ENCODE peak calls at places on chromosome 2, in four cellular contexts. P is activated T-cell treated with anti-CD3 and anti-CD28 coated beads, Interleukin-2, amount 50 U/mL, for 1 hour; D is hypothalamus; G is Calu3. O is an unnamed sample.

GRCh38 chr2:150303281-150303680 is 184.2 kb downstream of the RND3 start:
- DNase-seq in P (no peak), G (no peak), D (no peak), O (no peak)

GRCh38 chr2:240963376-240964220 is 34.8 kb upstream of the SNED1 start:
- DNase-seq in P (peak; percentile 13), D (no peak), G (no peak), O (no peak)

GRCh38 chr2:88549616-88550292 is 77.5 kb downstream of the EIF2AK3 start:
- DNase-seq in P (no peak), G (no peak), D (no peak), O (no peak)

GRCh38 chr2:109289011-109289410 is 160.0 kb downstream of the SH3RF3 start:
- DNase-seq in P (no peak), D (no peak), G (no peak), O (no peak)

GRCh38 chr2:240922982-240923537 is 16.9 kb downstream of the CROCC2 start:
- DNase-seq in P (peak; percentile 13), D (no peak), G (peak; percentile 0), O (peak; percentile 6)

GRCh38 chr2:136129601-136130000 is 11.7 kb upstream of the CXCR4 start:
- DNase-seq in P (no peak), D (no peak), G (no peak), O (no peak)

GRCh38 chr2:146540271-146540932 is 1304.4 kb upstream of the ACVR2A start:
- DNase-seq in P (no peak), G (no peak), D (no peak), O (no peak)

GRCh38 chr2:124027182-124027581 is 2.1 kb downstream of the CNTNAP5 start:
- DNase-seq in D (peak; percentile 5), G (peak; percentile 14), P (no peak), O (peak; percentile 56)

GRCh38 chr2:54122939-54123338 is 7.5 kb downstream of the ACYP2 start:
- DNase-seq in D (no peak), P (no peak), G (peak; percentile 15), O (no peak)

GRCh38 chr2:54535599-54536195 is 79.6 kb downstream of the SPTBN1 start:
- DNase-seq in G (no peak), D (peak; percentile 9), P (no peak), O (no peak)

GRCh38 chr2:153497938-153498629 is 19.5 kb upstream of the RPRM start:
- DNase-seq in D (no peak), G (no peak), P (no peak), O (no peak)

GRCh38 chr2:147247749-147248148 is 597.1 kb upstream of the ACVR2A start:
- DNase-seq in P (no peak), G (no peak), D (no peak), O (no peak)

GRCh38 chr2:119174216-119174992 is 15.9 kb upstream of the C1QL2 start:
- DNase-seq in D (peak; percentile 53), P (peak; percentile 57), G (peak; percentile 80), O (peak; percentile 83)

GRCh38 chr2:123080331-123080730 is 944.8 kb upstream of the CNTNAP5 start:
- DNase-seq in P (no peak), D (no peak), G (no peak), O (no peak)

GRCh38 chr2:111159640-111160039 is 38.9 kb downstream of the BCL2L11 start:
- DNase-seq in G (no peak), P (no peak), D (no peak), O (no peak)

GRCh38 chr2:3465844-3466481 is 53.4 kb downstream of the ADI1 start:
- DNase-seq in G (no peak), D (no peak), P (no peak), O (no peak)

GRCh38 chr2:20608666-20609348 is 42.1 kb downstream of the HS1BP3 start:
- DNase-seq in P (no peak), G (no peak), D (no peak), O (no peak)

GRCh38 chr2:171909261-171909660 is 13.0 kb upstream of the HAT1 start:
- DNase-seq in D (no peak), G (no peak), P (no peak), O (no peak)

GRCh38 chr2:165434865-165435500 is 34.5 kb upstream of the CSRNP3 start:
- DNase-seq in D (no peak), P (no peak), G (no peak), O (no peak)

GRCh38 chr2:75503048-75503607 is 57.6 kb downstream of the EVA1A start:
- DNase-seq in D (no peak), P (no peak), G (no peak), O (no peak)

GRCh38 chr2:235570256-235570655 is 76.4 kb downstream of the AGAP1 start:
- DNase-seq in D (no peak), P (no peak), G (no peak), O (no peak)

GRCh38 chr2:60553496-60553991 is at the start of gene BCL11A:
- DNase-seq in G (peak; percentile 55), D (peak; percentile 21), P (no peak), O (peak; percentile 93)

GRCh38 chr2:189862751-189863150 is 78.5 kb downstream of the PMS1 start:
- DNase-seq in G (no peak), P (no peak), D (no peak), O (no peak)

GRCh38 chr2:70616168-70616694 is 62.6 kb upstream of the TGFA start:
- DNase-seq in G (peak; percentile 14), P (no peak), D (no peak), O (no peak)

GRCh38 chr2:3377279-3377611 is 373 bp downstream of the EIPR1 start:
- DNase-seq in G (no peak), D (no peak), P (no peak), O (no peak)

GRCh38 chr2:182300603-182301002 is 126.2 kb downstream of the PDE1A start:
- DNase-seq in G (no peak), D (no peak), P (no peak), O (no peak)

O was measured in WERI-Rb-1.